ENCODE peak calls at places on chromosomes 6 and 20, in four cellular contexts. R, J, F and S are unnamed samples.

GRCh38 chr6:3076320-3076719 is 8.0 kb downstream of the RIPK1 start:
- DNase-seq in J (no peak), F (no peak), R (no peak), S (no peak)

GRCh38 chr20:9565910-9566550 is 51.6 kb downstream of the LAMP5 start:
- DNase-seq in R (no peak), J (no peak), F (no peak), S (no peak)

GRCh38 chr6:13834762-13835161 is 20.4 kb upstream of the MCUR1 start:
- DNase-seq in J (no peak), R (no peak), F (no peak), S (no peak)

GRCh38 chr20:25382704-25383370 is 7.8 kb downstream of the ABHD12 start:
- DNase-seq in R (no peak), J (no peak), F (no peak), S (no peak)

GRCh38 chr6:827431-827830 is 134.5 kb upstream of the EXOC2 start:
- DNase-seq in R (no peak), F (no peak), J (no peak), S (no peak)

GRCh38 chr6:26420607-26421235 is 18.6 kb downstream of the BTN3A1 start:
- DNase-seq in F (peak; percentile 52), J (peak; percentile 28), R (peak; percentile 55), S (peak; percentile 63)

GRCh38 chr20:46350201-46350985 is 42.1 kb upstream of the CDH22 start:
- DNase-seq in J (no peak), F (peak; percentile 89), R (peak; percentile 80), S (peak; percentile 89)

GRCh38 chr6:35417979-35418661 is 34.0 kb upstream of the FANCE start:
- DNase-seq in R (no peak), J (no peak), F (no peak), S (no peak)

GRCh38 chr6:11964729-11965128 is 47.4 kb upstream of the HIVEP1 start:
- DNase-seq in F (peak; percentile 20), R (no peak), J (no peak), S (no peak)

GRCh38 chr6:7726416-7727149 is 684 bp downstream of the BMP6 start:
- DNase-seq in F (peak; percentile 47), J (peak; percentile 7), R (no peak), S (peak; percentile 6)

GRCh38 chr6:111871207-111871606 is 2.0 kb downstream of the FYN start:
- DNase-seq in F (peak; percentile 30), R (no peak), J (peak; percentile 48), S (peak; percentile 17)

GRCh38 chr6:170037541-170038250 is 253.2 kb downstream of the DLL1 start:
- DNase-seq in F (peak; percentile 61), J (no peak), R (no peak), S (no peak)

GRCh38 chr20:50425076-50425475 is 85.1 kb upstream of the PTPN1 start:
- DNase-seq in J (no peak), F (peak; percentile 30), R (no peak), S (peak; percentile 23)

GRCh38 chr20:21096321-21097043 is 9.7 kb downstream of the LINC00237 start:
- DNase-seq in F (peak; percentile 48), R (peak; percentile 55), J (no peak), S (peak; percentile 45)

GRCh38 chr6:139161169-139161568 is 26.3 kb downstream of the HECA start:
- DNase-seq in R (no peak), J (peak; percentile 49), F (peak; percentile 62), S (peak; percentile 18)

GRCh38 chr6:39678914-39679313 is 46.3 kb downstream of the KIF6 start:
- DNase-seq in R (no peak), F (no peak), J (no peak), S (no peak)

GRCh38 chr6:39926668-39927067 is 7.6 kb downstream of the MOCS1 start:
- DNase-seq in F (peak; percentile 41), J (no peak), R (no peak), S (peak; percentile 35)

GRCh38 chr6:42710316-42710715 is 12.1 kb downstream of the PRPH2 start:
- DNase-seq in J (no peak), F (no peak), R (no peak), S (no peak)

GRCh38 chr6:167645383-167645782 is 181.3 kb upstream of the AFDN start:
- DNase-seq in F (no peak), J (no peak), R (no peak), S (no peak)

GRCh38 chr6:37502703-37503485 is 3.2 kb upstream of the CCDC167 start:
- DNase-seq in F (no peak), R (no peak), J (no peak), S (no peak)

GRCh38 chr20:8050117-8050837 is 30.7 kb upstream of the TMX4 start:
- DNase-seq in R (no peak), J (no peak), F (no peak), S (no peak)

GRCh38 chr6:31970604-31971271 is 1.2 kb downstream of the DXO start:
- DNase-seq in F (peak; percentile 16), J (no peak), R (no peak), S (no peak)

GRCh38 chr20:63491078-63491477 is 7.8 kb downstream of the EEF1A2 start:
- DNase-seq in R (no peak), F (no peak), J (no peak), S (no peak)